ENCODE peak calls at places on chromosomes 11 and 22, in eight cellular contexts. D is adrenal gland, V is WTC11, T is left ventricle myocardium inferior, G is PC-9, Q is cardiac fibroblast, I is GM13977, U is MM.1S. P is an unnamed sample.

GRCh38 chr11:6705905-6706535 is 22.9 kb upstream of the MRPL17 start:
- DNase-seq in D (peak), V (peak), T (no peak), G (peak), Q (peak), I (peak), U (peak), P (no peak)

GRCh38 chr22:27207907-27208306 is 550.5 kb downstream of the MIAT start:
- DNase-seq in D (no peak), V (no peak), T (no peak), G (no peak), Q (peak), I (no peak), U (no peak), P (no peak)

GRCh38 chr22:36267058-36267457 is 14.1 kb downstream of the APOL1 start:
- DNase-seq in D (no peak), V (no peak), T (no peak), G (no peak), Q (no peak), I (no peak), U (no peak), P (peak)

GRCh38 chr11:67356867-67357561 is 3.7 kb upstream of the POLD4 start:
- DNase-seq in D (peak), V (peak), T (peak), G (peak), Q (peak), I (peak), U (peak), P (no peak)

GRCh38 chr11:122779047-122779629 is 59.2 kb upstream of the CRTAM start:
- DNase-seq in D (no peak), V (no peak), T (no peak), G (peak), Q (no peak), I (no peak), U (no peak), P (no peak)

GRCh38 chr11:27603376-27603775 is 96.8 kb upstream of the LIN7C start:
- DNase-seq in D (no peak), V (no peak), T (no peak), G (no peak), Q (no peak), I (no peak), U (no peak), P (no peak)

GRCh38 chr11:76083563-76084451 is 122.5 kb downstream of the WNT11 start:
- DNase-seq in D (no peak), V (no peak), T (no peak), G (peak), Q (peak), I (no peak), U (no peak), P (no peak)

GRCh38 chr22:35728639-35729308 is 11.1 kb downstream of the APOL5 start:
- DNase-seq in D (no peak), V (no peak), T (no peak), G (peak), Q (no peak), I (no peak), U (no peak), P (no peak)

GRCh38 chr11:33735426-33736147 is 636 bp downstream of the CD59 start:
- DNase-seq in D (peak), V (peak), T (peak), G (no peak), Q (peak), I (peak), U (peak), P (no peak)

GRCh38 chr11:47971501-47971900 is 8.9 kb upstream of the PTPRJ start:
- DNase-seq in D (no peak), V (no peak), T (no peak), G (no peak), Q (no peak), I (no peak), U (no peak), P (no peak)

GRCh38 chr22:44412136-44412731 is 85.8 kb downstream of the RTL6 start:
- DNase-seq in D (no peak), V (no peak), T (no peak), G (no peak), Q (no peak), I (no peak), U (no peak), P (no peak)

DNA sequence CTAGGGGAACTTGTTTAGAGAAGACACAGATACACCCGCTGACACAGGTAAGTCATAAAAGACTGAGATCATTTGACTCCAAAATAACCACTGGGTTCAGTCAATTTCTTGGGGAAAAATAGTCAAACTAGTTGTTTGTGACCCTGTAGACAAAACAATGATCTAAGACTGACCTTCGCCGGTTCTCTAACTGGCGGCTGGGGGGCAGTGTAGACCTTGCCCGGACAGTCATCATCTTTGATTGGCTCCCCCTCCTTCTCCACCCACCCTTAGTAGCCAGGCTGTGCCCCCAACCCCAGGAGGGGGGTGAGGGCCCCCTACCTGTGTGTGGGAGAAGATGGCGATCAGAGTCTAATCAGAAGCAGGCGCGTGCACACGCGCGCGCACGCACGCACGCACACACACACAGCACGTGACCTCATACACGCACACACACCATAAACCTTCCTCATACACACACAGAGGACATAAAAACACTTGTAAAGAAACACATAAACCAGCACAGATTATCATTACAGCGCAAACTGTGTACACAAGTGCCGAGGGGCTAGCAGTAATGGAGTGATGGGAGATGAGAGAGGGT is 12.4 kb downstream of the NECTIN1 start:
- DNase-seq in D (no peak), V (no peak), T (no peak), G (no peak), Q (no peak), I (no peak), U (no peak), P (no peak)
- TF ChIP-seq CTCF in D (no peak), V (no peak), T (no peak), G (no peak), Q (no peak), I (no peak), U (no peak), P (no peak)

DNA sequence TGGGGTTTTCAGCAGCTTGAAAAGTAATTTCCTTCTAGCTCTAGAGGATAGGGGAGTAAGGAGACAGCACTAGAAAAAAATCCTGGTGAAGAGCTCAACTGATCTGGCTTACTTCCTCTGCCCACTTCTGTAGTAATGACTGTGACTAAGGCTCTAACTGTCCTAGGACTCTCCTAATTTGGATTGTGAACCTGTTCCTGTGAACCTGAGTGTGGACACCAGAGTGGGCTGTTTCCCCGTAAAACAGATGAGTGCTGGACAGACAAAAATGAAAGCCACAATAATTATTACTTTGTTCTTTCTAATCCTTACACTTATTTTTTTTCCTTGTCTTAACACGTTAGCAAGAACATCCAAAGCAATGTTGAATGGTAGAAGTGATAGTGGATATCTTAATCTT is 154.1 kb downstream of the AASDHPPT start:
- DNase-seq in D (no peak), V (no peak), T (no peak), G (peak), Q (peak), I (no peak), U (no peak), P (no peak)
- TF ChIP-seq CTCF in D (no peak), V (no peak), T (peak), G (peak), Q (peak), I (no peak), U (peak), P (peak)

GRCh38 chr11:69102732-69103615 is 52.8 kb upstream of the SMIM38 start:
- DNase-seq in D (no peak), V (no peak), T (no peak), G (peak), Q (no peak), I (peak), U (no peak), P (no peak)
- TF ChIP-seq CTCF in D (no peak), V (no peak), T (peak), G (peak), Q (no peak), I (peak), U (no peak), P (peak)

GRCh38 chr22:50606126-50606525 is 5.5 kb downstream of the MAPK8IP2 start:
- DNase-seq in D (no peak), V (no peak), T (no peak), G (no peak), Q (no peak), I (peak), U (no peak), P (peak)
- TF ChIP-seq CTCF in D (no peak), V (no peak), T (no peak), G (no peak), Q (no peak), I (peak), U (peak), P (peak)

DNA sequence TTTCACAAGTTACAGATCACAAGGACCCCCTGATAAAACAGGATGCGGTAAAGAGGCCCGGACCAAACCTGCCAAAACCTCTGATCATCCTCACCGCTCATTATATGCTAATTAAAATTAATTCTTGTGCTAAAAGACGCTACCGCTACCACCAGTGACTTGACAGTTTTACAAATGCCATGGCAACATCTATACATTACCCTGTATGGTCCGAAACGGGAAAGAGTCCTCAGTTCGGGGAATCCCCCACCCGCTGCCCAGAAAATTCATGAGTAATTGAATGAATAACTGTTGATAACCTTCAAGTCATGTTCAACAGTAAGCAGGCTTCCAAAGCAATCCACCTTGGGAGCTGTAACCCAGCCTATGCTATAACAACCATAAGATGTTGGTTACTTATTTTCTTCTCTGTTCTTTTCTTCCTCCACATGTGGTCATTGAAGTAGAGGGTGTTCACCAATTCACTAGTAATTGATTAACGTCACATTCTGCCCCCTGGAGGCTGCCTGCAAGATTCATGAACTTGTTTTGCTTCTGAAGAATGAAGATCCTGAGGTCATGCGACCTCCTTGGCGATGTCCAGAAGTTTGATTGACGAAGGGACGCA is 20.6 kb downstream of the APOBEC3H start:
- DNase-seq in D (peak), V (peak), T (no peak), G (peak), Q (peak), I (peak), U (peak), P (no peak)
- TF ChIP-seq CTCF in D (peak), V (no peak), T (peak), G (peak), Q (peak), I (peak), U (peak), P (peak)

DNA sequence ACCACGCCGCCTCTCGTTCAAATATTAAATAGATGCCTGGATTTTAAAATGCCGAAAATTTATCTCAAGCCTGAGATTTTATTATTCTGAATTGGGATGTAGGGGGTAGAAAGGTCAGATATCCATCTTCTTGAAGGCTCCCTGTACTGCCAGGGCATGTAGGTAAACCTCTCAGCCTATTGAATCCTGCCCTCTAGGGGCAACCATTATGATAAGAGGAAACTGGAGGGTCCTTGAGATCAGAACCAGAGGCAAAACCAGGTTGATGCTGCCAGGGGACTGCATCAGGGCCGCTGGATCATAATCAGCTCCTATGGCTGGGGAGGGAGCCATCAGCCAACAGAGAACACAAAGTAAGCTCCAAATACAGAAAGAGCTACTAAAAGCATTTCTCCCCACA is 92.4 kb downstream of the KCNC1 start:
- DNase-seq in D (no peak), V (no peak), T (no peak), G (no peak), Q (no peak), I (no peak), U (no peak), P (no peak)
- TF ChIP-seq CTCF in D (no peak), V (no peak), T (peak), G (no peak), Q (peak), I (no peak), U (no peak), P (peak)

GRCh38 chr11:117098269-117099231 is at the start of gene SIK3:
- DNase-seq in D (peak), V (peak), T (peak), G (peak), Q (peak), I (peak), U (peak), P (peak)
- TF ChIP-seq CTCF in D (no peak), V (no peak), T (no peak), G (peak), Q (peak), I (peak), U (peak), P (peak)

DNA sequence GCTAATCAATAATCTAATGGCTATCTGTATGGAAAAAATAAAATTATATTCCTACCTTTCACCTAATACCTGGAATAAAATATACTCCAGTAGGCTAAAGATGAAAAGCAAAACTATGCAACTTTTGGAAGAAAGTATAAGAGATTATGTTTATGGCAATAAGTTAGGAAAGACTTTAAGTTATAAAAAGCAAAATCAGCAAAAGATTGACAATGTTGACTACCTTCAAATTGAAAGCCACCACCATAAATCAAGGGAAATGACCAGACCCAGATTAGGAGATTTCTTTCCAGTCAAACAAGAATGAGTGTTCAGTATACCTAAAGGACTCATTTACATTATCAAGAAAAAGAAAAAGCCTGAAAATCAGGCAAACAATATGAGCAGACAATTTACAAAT is 159.1 kb upstream of the ZBED5 start:
- DNase-seq in D (no peak), V (no peak), T (no peak), G (no peak), Q (no peak), I (no peak), U (no peak), P (no peak)
- TF ChIP-seq CTCF in D (no peak), V (no peak), T (no peak), G (no peak), Q (no peak), I (no peak), U (no peak), P (no peak)

P was measured in chondrocyte.